ENCODE peak calls at places on chromosomes 11 and 22, in six cellular contexts. I is naive thymus-derived CD4-positive, alpha-beta T cell; K is CD4-positive, CD25-positive, alpha-beta regulatory T cell; W is HepG2; C is thoracic aorta; R is lung. L is an unnamed sample.

GRCh38 chr22:19406281-19406811 is 25.2 kb downstream of the HIRA start:
- ATAC-seq in I (no peak), K (no peak), W (no peak), C (no peak), R (no peak), L (no peak)

GRCh38 chr22:30234786-30235470 is 11.6 kb downstream of the LIF start:
- ATAC-seq in I (no peak), K (no peak), W (peak), C (no peak), R (no peak), L (peak)

GRCh38 chr11:26593686-26594085 is 21.6 kb upstream of the MUC15 start:
- ATAC-seq in I (no peak), K (no peak), W (no peak), C (no peak), R (no peak), L (no peak)

GRCh38 chr11:6640985-6641701 is 14.5 kb downstream of the DCHS1 start:
- ATAC-seq in I (no peak), K (no peak), W (no peak), C (no peak), R (no peak), L (no peak)

GRCh38 chr11:45816614-45817013 is 11.7 kb downstream of the SLC35C1 start:
- ATAC-seq in I (no peak), K (no peak), W (peak), C (no peak), R (no peak), L (no peak)

GRCh38 chr11:43923327-43924111 is 18.9 kb upstream of the C11orf96 start:
- ATAC-seq in I (no peak), K (no peak), W (no peak), C (peak), R (no peak), L (peak)

GRCh38 chr11:102325088-102325487 is 7.8 kb downstream of the BIRC3 start:
- ATAC-seq in I (no peak), K (peak), W (no peak), C (no peak), R (no peak), L (no peak)

GRCh38 chr11:126755494-126755893 is 245.1 kb downstream of the KIRREL3 start:
- ATAC-seq in I (no peak), K (no peak), W (no peak), C (no peak), R (no peak), L (no peak)

GRCh38 chr22:30344447-30345200 is 12.1 kb downstream of the SF3A1 start:
- ATAC-seq in I (peak), K (no peak), W (no peak), C (no peak), R (no peak), L (no peak)

GRCh38 chr22:23504522-23504921 is 75.6 kb downstream of the IGLL1 start:
- ATAC-seq in I (no peak), K (no peak), W (no peak), C (no peak), R (no peak), L (no peak)

GRCh38 chr11:95345651-95346050 is 114.6 kb upstream of the SESN3 start:
- ATAC-seq in I (no peak), K (no peak), W (no peak), C (no peak), R (no peak), L (no peak)

GRCh38 chr11:64058494-64058893 is 22.8 kb downstream of the FLRT1 start:
- ATAC-seq in I (no peak), K (no peak), W (no peak), C (no peak), R (no peak), L (no peak)

GRCh38 chr11:103418014-103418413 is 308.8 kb downstream of the DYNC2H1 start:
- ATAC-seq in I (no peak), K (no peak), W (no peak), C (no peak), R (no peak), L (no peak)

GRCh38 chr11:20353829-20354434 is 9.6 kb upstream of the HTATIP2 start:
- ATAC-seq in I (peak), K (no peak), W (peak), C (no peak), R (peak), L (no peak)

GRCh38 chr11:10503217-10503616 is 37.8 kb downstream of the RNF141 start:
- ATAC-seq in I (peak), K (no peak), W (no peak), C (no peak), R (no peak), L (no peak)

GRCh38 chr11:9529333-9529648 is 44.2 kb upstream of the WEE1 start:
- ATAC-seq in I (no peak), K (no peak), W (peak), C (no peak), R (no peak), L (no peak)

GRCh38 chr11:28296426-28296825 is 188.2 kb downstream of the METTL15 start:
- ATAC-seq in I (no peak), K (no peak), W (no peak), C (no peak), R (no peak), L (no peak)

GRCh38 chr11:33064033-33064825 is 24.9 kb downstream of the TCP11L1 start:
- ATAC-seq in I (no peak), K (no peak), W (no peak), C (no peak), R (no peak), L (no peak)

GRCh38 chr11:78605296-78605695 is 30.6 kb upstream of the NARS2 start:
- ATAC-seq in I (no peak), K (no peak), W (no peak), C (no peak), R (no peak), L (no peak)

GRCh38 chr11:133835258-133836075 is 9.8 kb downstream of the SPATA19 start:
- ATAC-seq in I (no peak), K (no peak), W (peak), C (no peak), R (no peak), L (peak)

GRCh38 chr11:59289356-59289755 is 69.3 kb upstream of the OR5AN1 start:
- ATAC-seq in I (peak), K (no peak), W (no peak), C (no peak), R (no peak), L (no peak)

GRCh38 chr11:19279455-19279854 is 38.7 kb upstream of the E2F8 start:
- ATAC-seq in I (no peak), K (no peak), W (no peak), C (no peak), R (no peak), L (no peak)

GRCh38 chr11:36057372-36058045 is 113.6 kb downstream of the LDLRAD3 start:
- ATAC-seq in I (no peak), K (no peak), W (no peak), C (no peak), R (peak), L (peak)

GRCh38 chr22:42520663-42521546 is 1.3 kb upstream of the RRP7A start:
- ATAC-seq in I (no peak), K (no peak), W (peak), C (no peak), R (no peak), L (no peak)

GRCh38 chr11:3095712-3096361 is 38.6 kb upstream of the CARS1 start:
- ATAC-seq in I (no peak), K (no peak), W (no peak), C (peak), R (no peak), L (peak)

GRCh38 chr11:86291466-86292262 is 10.4 kb upstream of the HIKESHI start:
- ATAC-seq in I (peak), K (no peak), W (peak), C (peak), R (peak), L (no peak)

GRCh38 chr11:95544095-95544795 is 245.3 kb downstream of the FAM76B start:
- ATAC-seq in I (no peak), K (peak), W (no peak), C (no peak), R (no peak), L (no peak)

GRCh38 chr22:36366291-36366708 is 21.5 kb downstream of the MYH9 start:
- ATAC-seq in I (no peak), K (no peak), W (no peak), C (no peak), R (no peak), L (no peak)
- H3K4me3 ChIP-seq in I (no peak), K (peak), W (no peak), C (peak), R (no peak), L (no peak)

GRCh38 chr22:36196254-36197064 is 5.2 kb downstream of the APOL4 start:
- ATAC-seq in I (no peak), K (no peak), W (no peak), C (no peak), R (no peak), L (no peak)

GRCh38 chr22:36197601-36198146 is 3.9 kb downstream of the APOL4 start:
- ATAC-seq in I (no peak), K (no peak), W (no peak), C (no peak), R (no peak), L (no peak)

GRCh38 chr22:36197065-36197440 is 4.6 kb downstream of the APOL4 start:
- ATAC-seq in I (no peak), K (peak), W (no peak), C (no peak), R (peak), L (peak)

GRCh38 chr22:36198482-36198881 is 3.1 kb downstream of the APOL4 start:
- ATAC-seq in I (no peak), K (no peak), W (no peak), C (no peak), R (no peak), L (no peak)

GRCh38 chr22:36198936-36199616 is 2.5 kb downstream of the APOL4 start:
- ATAC-seq in I (no peak), K (no peak), W (peak), C (no peak), R (no peak), L (no peak)
- H3K4me3 ChIP-seq in I (no peak), K (no peak), W (no peak), C (no peak), R (no peak), L (no peak)

DNA sequence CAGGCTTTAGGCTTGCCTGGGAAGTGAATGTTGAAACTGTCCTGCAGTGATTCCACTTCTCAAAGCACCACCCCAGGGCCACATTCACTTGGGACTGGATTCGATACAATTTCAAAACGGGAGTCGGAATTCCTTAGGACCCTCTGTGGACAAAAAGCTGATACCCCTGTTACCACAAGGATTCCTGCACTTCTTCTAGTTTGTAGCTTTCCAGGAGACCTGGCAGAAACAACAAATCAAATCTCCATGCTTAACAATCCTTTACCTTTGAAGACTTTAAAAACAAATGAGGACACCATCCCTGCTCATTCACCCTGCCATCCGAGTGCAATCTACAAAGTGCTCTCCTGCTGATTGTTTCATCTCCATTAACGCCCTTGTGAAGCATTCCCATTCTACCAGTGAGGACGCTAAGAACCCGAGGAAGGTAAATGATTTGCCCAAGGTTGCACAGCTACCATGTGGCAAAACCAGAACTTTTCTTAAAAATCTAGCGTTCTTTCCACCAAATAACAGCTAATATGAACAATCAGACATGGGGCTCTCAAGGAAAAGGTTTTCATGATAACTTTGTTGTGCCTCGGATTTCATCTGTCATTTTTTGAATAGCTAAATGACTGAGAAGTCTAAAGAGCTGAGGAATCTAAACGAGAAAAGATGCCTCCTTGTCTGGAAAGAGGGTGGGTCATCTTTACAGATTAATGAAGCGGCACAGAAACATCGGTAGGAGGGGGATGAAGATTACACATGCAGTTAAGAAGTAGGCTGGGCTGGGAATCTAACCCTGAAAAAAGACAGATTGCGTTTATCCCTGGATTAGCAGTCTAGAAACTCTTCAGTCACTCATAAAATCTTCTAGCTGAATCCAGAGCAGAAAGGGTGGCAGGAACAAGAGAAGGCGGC is 722 bp upstream of the MPZL2 start:
- ATAC-seq in I (no peak), K (no peak), W (peak), C (no peak), R (no peak), L (no peak)
- H3K4me3 ChIP-seq in I (peak), K (no peak), W (peak), C (peak), R (peak), L (peak)

DNA sequence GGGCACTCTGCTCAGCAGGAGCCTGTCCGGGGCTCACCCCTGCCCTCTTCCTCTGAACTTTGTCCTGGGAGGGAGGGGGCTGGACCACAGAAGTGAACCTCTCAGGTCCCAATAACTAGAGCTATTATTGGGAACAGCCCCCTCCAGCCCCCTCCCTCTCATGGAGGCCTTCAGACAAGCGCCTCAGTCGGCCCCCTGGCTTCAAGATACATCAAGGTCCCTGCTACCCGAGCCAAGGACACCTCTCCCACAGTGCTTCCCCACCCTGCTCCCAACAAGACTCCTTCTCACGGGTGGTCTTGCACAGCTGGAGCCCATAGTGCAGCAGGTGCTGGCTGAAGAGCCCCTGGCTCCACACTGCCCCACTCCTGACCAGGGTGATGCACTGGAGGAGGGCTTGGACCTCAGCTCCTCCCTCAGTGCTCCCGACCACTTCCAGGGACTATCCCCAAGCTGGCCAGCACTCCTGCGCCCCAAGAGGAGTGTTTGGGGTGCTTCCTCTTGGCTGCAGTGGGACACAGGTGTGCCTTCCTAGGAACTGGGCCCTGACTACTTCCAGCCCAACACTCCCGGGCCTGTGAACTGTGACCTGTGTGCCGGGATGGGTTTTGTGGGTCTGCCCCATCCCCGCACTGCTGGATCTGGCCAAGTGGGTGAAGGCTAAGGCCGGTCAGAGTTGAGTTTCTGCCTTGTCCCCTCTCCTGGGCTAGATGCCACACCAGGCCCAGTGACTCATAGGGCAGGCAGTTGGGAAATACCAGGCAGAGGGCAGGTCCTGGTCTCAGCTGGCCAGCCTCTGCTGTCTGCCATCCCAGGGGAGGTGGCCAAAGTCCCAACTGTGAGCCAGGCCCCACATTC is 2.2 kb downstream of the PNPLA2 start:
- ATAC-seq in I (no peak), K (no peak), W (peak), C (peak), R (peak), L (peak)
- H3K4me3 ChIP-seq in I (peak), K (peak), W (peak), C (peak), R (no peak), L (peak)